ENCODE peak calls at places on chromosomes 7 and 10, in ten cellular contexts. K is stimulated activated CD4-positive, alpha-beta T cell treated with anti-CD3 and anti-CD28 coated beads, TNF-alpha, amount 100 ng/mL, for 24 hours; V is activated CD8-positive, alpha-beta memory T cell treated with anti-CD3 and anti-CD28 coated beads for 24 hours; X is iris pigment epithelial cell; H is NCI-H1092; O is adrenal gland; J is amniotic stem cell; U is AML-193; F is lower lobe of right lung; M is endothelial cell. I is an unnamed sample.

GRCh38 chr10:33102071-33102470 is 144.0 kb upstream of the ITGB1 start:
- DNase-seq in K (no peak), V (no peak), X (no peak), H (no peak), O (no peak), J (no peak), U (no peak), F (no peak), M (no peak), I (no peak)

GRCh38 chr10:124259139-124259825 is 159.4 kb downstream of the OAT start:
- DNase-seq in K (no peak), V (no peak), X (no peak), H (no peak), O (no peak), J (no peak), U (peak), F (peak), M (no peak), I (no peak)

GRCh38 chr7:129777195-129777844 is 165.8 kb downstream of the NRF1 start:
- DNase-seq in K (no peak), V (no peak), X (no peak), H (no peak), O (no peak), J (no peak), U (no peak), F (no peak), M (no peak), I (no peak)

GRCh38 chr10:69869291-69869841 is 67.7 kb downstream of the COL13A1 start:
- DNase-seq in K (no peak), V (no peak), X (peak), H (no peak), O (no peak), J (peak), U (no peak), F (no peak), M (peak), I (no peak)

GRCh38 chr7:99579956-99580777 is 17.9 kb upstream of the TMEM225B start:
- DNase-seq in K (no peak), V (peak), X (no peak), H (peak), O (no peak), J (no peak), U (no peak), F (no peak), M (peak), I (peak)

GRCh38 chr10:43929122-43929521 is 280.4 kb upstream of the ZNF32 start:
- DNase-seq in K (no peak), V (no peak), X (no peak), H (no peak), O (no peak), J (no peak), U (no peak), F (no peak), M (no peak), I (no peak)

GRCh38 chr10:122648599-122649428 is 50.8 kb downstream of the C10orf120 start:
- DNase-seq in K (no peak), V (no peak), X (peak), H (no peak), O (peak), J (no peak), U (peak), F (peak), M (peak), I (peak)

GRCh38 chr10:84214612-84215235 is 10.6 kb downstream of the LRIT2 start:
- DNase-seq in K (no peak), V (peak), X (no peak), H (no peak), O (peak), J (no peak), U (peak), F (no peak), M (peak), I (no peak)

GRCh38 chr7:44581426-44581906 is 565 bp downstream of the TMED4 start:
- DNase-seq in K (no peak), V (peak), X (peak), H (no peak), O (peak), J (no peak), U (no peak), F (no peak), M (no peak), I (no peak)

I was measured in frontal cortex.